ENCODE peak calls at places on chromosomes 3 and 15, in seven cellular contexts. One of them, this sample, is unnamed.
A peak's percentile ranks its signal among the peaks of the same experiment; 100 is the strongest.

GRCh38 chr15:59289574-59289973 is 82.9 kb downstream of the LDHAL6B start:
- DNase-seq in ovary: no peak
- DNase-seq in Peyer's patch: no peak
- DNase-seq in uterus: no peak
- DNase-seq in HCT116: no peak
- DNase-seq in GM12892: no peak
- DNase-seq in lower leg skin: no peak
- DNase-seq in this sample: no peak

GRCh38 chr3:72432271-72432670 is 416.0 kb downstream of the SHQ1 start:
- DNase-seq in ovary: no peak
- DNase-seq in Peyer's patch: no peak
- DNase-seq in uterus: no peak
- DNase-seq in HCT116: no peak
- DNase-seq in GM12892: no peak
- DNase-seq in lower leg skin: no peak
- DNase-seq in this sample: no peak

GRCh38 chr3:142782616-142783015 is 58.8 kb downstream of the TRPC1 start:
- DNase-seq in ovary: no peak
- DNase-seq in Peyer's patch: no peak
- DNase-seq in uterus: no peak
- DNase-seq in HCT116: no peak
- DNase-seq in GM12892: no peak
- DNase-seq in lower leg skin: no peak
- DNase-seq in this sample: no peak

GRCh38 chr3:182364323-182364722 is 429.0 kb upstream of the ATP11B start:
- DNase-seq in ovary: no peak
- DNase-seq in Peyer's patch: no peak
- DNase-seq in uterus: no peak
- DNase-seq in HCT116: peak; percentile 37
- DNase-seq in GM12892: no peak
- DNase-seq in lower leg skin: no peak
- DNase-seq in this sample: no peak

GRCh38 chr3:86787091-86787490 is 203.9 kb downstream of the VGLL3 start:
- DNase-seq in ovary: no peak
- DNase-seq in Peyer's patch: no peak
- DNase-seq in uterus: no peak
- DNase-seq in HCT116: no peak
- DNase-seq in GM12892: no peak
- DNase-seq in lower leg skin: no peak
- DNase-seq in this sample: no peak

GRCh38 chr3:160225181-160226025 is at the start of gene C3orf80:
- DNase-seq in ovary: peak; percentile 46
- DNase-seq in Peyer's patch: no peak
- DNase-seq in uterus: peak; percentile 53
- DNase-seq in HCT116: peak; percentile 21
- DNase-seq in GM12892: peak; percentile 42
- DNase-seq in lower leg skin: no peak
- DNase-seq in this sample: no peak

GRCh38 chr15:31300208-31300661 is 26.4 kb upstream of the KLF13 start:
- DNase-seq in ovary: peak; percentile 24
- DNase-seq in Peyer's patch: no peak
- DNase-seq in uterus: no peak
- DNase-seq in HCT116: no peak
- DNase-seq in GM12892: no peak
- DNase-seq in lower leg skin: peak; percentile 84
- DNase-seq in this sample: no peak

GRCh38 chr3:157501863-157502262 is 1.4 kb downstream of the VEPH1 start:
- DNase-seq in ovary: no peak
- DNase-seq in Peyer's patch: no peak
- DNase-seq in uterus: no peak
- DNase-seq in HCT116: no peak
- DNase-seq in GM12892: no peak
- DNase-seq in lower leg skin: no peak
- DNase-seq in this sample: no peak

GRCh38 chr15:62391565-62392262 is 226.6 kb upstream of the C2CD4B start:
- DNase-seq in ovary: peak; percentile 80
- DNase-seq in Peyer's patch: no peak
- DNase-seq in uterus: peak; percentile 58
- DNase-seq in HCT116: no peak
- DNase-seq in GM12892: peak; percentile 24
- DNase-seq in lower leg skin: peak; percentile 90
- DNase-seq in this sample: no peak

GRCh38 chr15:38593523-38593922 is 28.9 kb upstream of the RASGRP1 start:
- DNase-seq in ovary: no peak
- DNase-seq in Peyer's patch: no peak
- DNase-seq in uterus: no peak
- DNase-seq in HCT116: no peak
- DNase-seq in GM12892: no peak
- DNase-seq in lower leg skin: no peak
- DNase-seq in this sample: no peak

GRCh38 chr15:69610264-69610663 is 157.6 kb downstream of the RPLP1 start:
- DNase-seq in ovary: no peak
- DNase-seq in Peyer's patch: no peak
- DNase-seq in uterus: no peak
- DNase-seq in HCT116: no peak
- DNase-seq in GM12892: no peak
- DNase-seq in lower leg skin: no peak
- DNase-seq in this sample: no peak

GRCh38 chr15:25251700-25252390 is 187.0 kb downstream of the UBE3A start:
- DNase-seq in ovary: peak; percentile 25
- DNase-seq in Peyer's patch: no peak
- DNase-seq in uterus: no peak
- DNase-seq in HCT116: no peak
- DNase-seq in GM12892: peak; percentile 6
- DNase-seq in lower leg skin: peak; percentile 70
- DNase-seq in this sample: no peak

GRCh38 chr3:72798552-72799195 is 49.6 kb downstream of the SHQ1 start:
- DNase-seq in ovary: no peak
- DNase-seq in Peyer's patch: no peak
- DNase-seq in uterus: no peak
- DNase-seq in HCT116: no peak
- DNase-seq in GM12892: no peak
- DNase-seq in lower leg skin: no peak
- DNase-seq in this sample: no peak

GRCh38 chr15:78284758-78285157 is 14.7 kb downstream of the SKIC8 start:
- DNase-seq in ovary: no peak
- DNase-seq in Peyer's patch: no peak
- DNase-seq in uterus: no peak
- DNase-seq in HCT116: no peak
- DNase-seq in GM12892: no peak
- DNase-seq in lower leg skin: peak; percentile 32
- DNase-seq in this sample: no peak

GRCh38 chr3:124837730-124838186 is 49.4 kb downstream of the ITGB5 start:
- DNase-seq in ovary: no peak
- DNase-seq in Peyer's patch: no peak
- DNase-seq in uterus: peak; percentile 66
- DNase-seq in HCT116: peak; percentile 50
- DNase-seq in GM12892: no peak
- DNase-seq in lower leg skin: no peak
- DNase-seq in this sample: no peak

GRCh38 chr3:52238761-52239701 is at the start of gene TWF2:
- DNase-seq in ovary: peak; percentile 89
- DNase-seq in Peyer's patch: peak; percentile 77
- DNase-seq in uterus: peak; percentile 84
- DNase-seq in HCT116: peak; percentile 31
- DNase-seq in GM12892: peak; percentile 98
- DNase-seq in lower leg skin: peak; percentile 93
- DNase-seq in this sample: no peak

GRCh38 chr3:40653878-40654277 is 129.1 kb downstream of the ZNF621 start:
- DNase-seq in ovary: no peak
- DNase-seq in Peyer's patch: no peak
- DNase-seq in uterus: no peak
- DNase-seq in HCT116: no peak
- DNase-seq in GM12892: no peak
- DNase-seq in lower leg skin: no peak
- DNase-seq in this sample: no peak

GRCh38 chr3:40657623-40658022 is 132.9 kb downstream of the ZNF621 start:
- DNase-seq in ovary: no peak
- DNase-seq in Peyer's patch: no peak
- DNase-seq in uterus: no peak
- DNase-seq in HCT116: no peak
- DNase-seq in GM12892: no peak
- DNase-seq in lower leg skin: no peak
- DNase-seq in this sample: no peak

GRCh38 chr3:40661285-40661684 is 136.5 kb downstream of the ZNF621 start:
- DNase-seq in ovary: no peak
- DNase-seq in Peyer's patch: no peak
- DNase-seq in uterus: no peak
- DNase-seq in HCT116: no peak
- DNase-seq in GM12892: no peak
- DNase-seq in lower leg skin: no peak
- DNase-seq in this sample: no peak

GRCh38 chr3:40660554-40660953 is 135.8 kb downstream of the ZNF621 start:
- DNase-seq in ovary: no peak
- DNase-seq in Peyer's patch: no peak
- DNase-seq in uterus: no peak
- DNase-seq in HCT116: no peak
- DNase-seq in GM12892: no peak
- DNase-seq in lower leg skin: no peak
- DNase-seq in this sample: no peak

GRCh38 chr3:40658305-40658704 is 133.5 kb downstream of the ZNF621 start:
- DNase-seq in ovary: no peak
- DNase-seq in Peyer's patch: no peak
- DNase-seq in uterus: no peak
- DNase-seq in HCT116: no peak
- DNase-seq in GM12892: no peak
- DNase-seq in lower leg skin: no peak
- DNase-seq in this sample: no peak
- TF ChIP-seq POLR2A in ovary: no peak
- TF ChIP-seq POLR2A in Peyer's patch: no peak
- TF ChIP-seq POLR2A in uterus: no peak
- TF ChIP-seq POLR2A in HCT116: no peak
- TF ChIP-seq POLR2A in GM12892: no peak
- TF ChIP-seq POLR2A in lower leg skin: no peak
- TF ChIP-seq POLR2A in this sample: no peak

DNA sequence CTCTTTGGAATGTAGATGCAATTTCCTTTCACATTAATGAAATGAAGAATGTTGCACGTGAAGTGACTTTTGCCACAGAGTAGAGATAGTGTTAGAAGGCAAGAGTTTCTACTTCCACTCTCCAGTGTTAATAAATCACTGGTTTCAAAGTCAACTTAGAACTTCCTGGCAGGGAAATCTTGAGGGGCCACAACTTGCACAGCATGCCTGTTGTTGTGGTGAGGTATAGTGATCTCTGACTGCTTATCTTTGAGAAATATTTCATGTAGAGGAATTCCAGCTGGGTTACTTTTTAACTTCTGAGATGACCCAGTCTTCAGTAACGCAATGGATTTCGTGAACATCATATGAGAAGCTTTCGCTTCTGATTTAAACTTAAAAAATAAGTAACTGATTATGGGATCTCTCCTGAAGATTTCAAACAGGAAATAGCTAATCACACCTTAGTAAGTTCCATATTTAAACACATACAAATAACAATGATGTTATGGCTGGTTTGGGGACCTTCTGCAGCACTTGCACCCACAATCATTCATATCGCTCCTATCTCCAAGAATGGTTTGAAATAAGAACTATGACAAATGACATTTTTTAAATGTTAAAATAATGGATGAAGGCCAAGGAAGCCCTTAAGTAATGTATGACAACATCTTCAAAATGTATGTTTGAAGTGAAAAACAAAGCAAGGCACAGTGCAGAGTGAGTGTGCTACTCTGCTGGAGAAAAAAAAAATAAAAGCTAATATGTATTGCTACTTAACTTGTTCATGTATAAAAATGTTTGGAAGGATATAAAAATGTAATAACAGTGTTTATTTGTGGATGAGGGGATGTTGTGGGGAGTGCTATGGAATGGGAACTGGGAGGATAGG is 726.5 kb upstream of the NECTIN3 start:
- DNase-seq in ovary: no peak
- DNase-seq in Peyer's patch: no peak
- DNase-seq in uterus: no peak
- DNase-seq in HCT116: no peak
- DNase-seq in GM12892: no peak
- DNase-seq in lower leg skin: no peak
- DNase-seq in this sample: no peak
- TF ChIP-seq POLR2A in ovary: no peak
- TF ChIP-seq POLR2A in Peyer's patch: no peak
- TF ChIP-seq POLR2A in uterus: no peak
- TF ChIP-seq POLR2A in HCT116: no peak
- TF ChIP-seq POLR2A in GM12892: no peak
- TF ChIP-seq POLR2A in lower leg skin: no peak
- TF ChIP-seq POLR2A in this sample: no peak

DNA sequence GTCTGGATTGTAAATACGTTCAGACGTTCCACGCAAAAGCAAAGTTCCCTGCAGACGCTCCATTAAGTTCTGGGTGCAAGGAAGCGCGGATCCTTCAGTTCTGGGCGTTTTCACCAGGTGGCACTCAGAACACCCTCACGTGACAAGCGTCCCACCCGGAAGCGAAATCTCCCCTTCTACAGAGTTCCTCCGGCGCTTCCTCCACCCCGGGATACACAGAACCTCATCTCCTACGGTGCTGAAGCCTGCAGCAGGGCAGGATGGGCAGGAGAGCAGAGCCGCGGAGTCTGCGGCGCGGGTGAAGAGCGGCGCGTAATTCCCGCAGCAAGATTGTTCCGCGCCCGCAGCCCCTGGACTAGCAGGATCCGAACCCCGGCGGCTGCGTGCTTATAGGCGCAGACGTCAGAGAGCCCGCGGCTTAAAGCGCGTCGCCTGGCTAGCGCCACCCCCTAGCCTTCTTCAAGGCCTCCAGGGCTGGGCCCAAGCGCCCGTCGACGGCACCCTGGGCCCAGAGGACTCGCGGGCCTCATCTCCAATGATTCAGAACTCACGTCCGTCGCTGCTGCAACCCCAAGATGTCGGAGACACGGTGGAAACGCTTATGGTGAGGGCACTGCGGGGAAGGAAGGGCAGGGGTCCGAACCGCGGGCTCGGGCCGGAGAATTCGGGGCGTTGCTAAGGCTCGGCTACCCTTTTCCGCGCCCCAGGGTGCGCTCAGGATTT is at the start of gene SLC25A38:
- DNase-seq in ovary: peak; percentile 82
- DNase-seq in Peyer's patch: peak; percentile 93
- DNase-seq in uterus: peak; percentile 76
- DNase-seq in HCT116: peak; percentile 83
- DNase-seq in GM12892: peak; percentile 70
- DNase-seq in lower leg skin: peak; percentile 94
- DNase-seq in this sample: no peak
- TF ChIP-seq POLR2A in ovary: peak; percentile 66
- TF ChIP-seq POLR2A in Peyer's patch: peak; percentile 47
- TF ChIP-seq POLR2A in uterus: no peak
- TF ChIP-seq POLR2A in HCT116: peak; percentile 30
- TF ChIP-seq POLR2A in GM12892: peak; percentile 70
- TF ChIP-seq POLR2A in lower leg skin: no peak
- TF ChIP-seq POLR2A in this sample: peak; percentile 71

DNA sequence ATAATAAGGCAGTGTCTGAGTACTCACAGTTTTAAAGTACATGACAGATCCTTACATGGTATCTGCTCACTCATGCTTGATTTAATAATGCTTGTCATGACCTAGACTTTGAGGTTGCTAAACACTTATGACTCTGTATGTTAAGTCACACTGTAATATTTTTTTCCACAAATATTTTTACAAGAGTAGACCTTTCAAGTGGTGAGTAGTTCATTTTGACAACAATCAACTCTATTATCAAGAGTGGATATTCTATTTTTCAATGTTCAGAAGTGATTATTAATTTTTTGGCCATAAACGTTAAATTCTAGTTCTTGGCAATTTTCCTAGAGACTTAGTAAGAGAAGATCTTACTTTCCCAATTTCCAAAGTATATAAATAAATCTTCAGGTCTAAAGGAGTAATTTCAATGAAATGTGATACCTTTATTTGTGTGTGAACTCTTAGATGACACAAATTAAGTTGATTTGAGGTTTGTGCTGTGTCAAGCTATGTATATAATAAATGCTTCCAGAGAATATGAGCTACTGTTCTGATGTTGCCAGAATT is 104.5 kb downstream of the NLGN1 start:
- DNase-seq in ovary: no peak
- DNase-seq in Peyer's patch: no peak
- DNase-seq in uterus: no peak
- DNase-seq in HCT116: no peak
- DNase-seq in GM12892: no peak
- DNase-seq in lower leg skin: no peak
- DNase-seq in this sample: no peak
- TF ChIP-seq POLR2A in ovary: no peak
- TF ChIP-seq POLR2A in Peyer's patch: no peak
- TF ChIP-seq POLR2A in uterus: no peak
- TF ChIP-seq POLR2A in HCT116: no peak
- TF ChIP-seq POLR2A in GM12892: no peak
- TF ChIP-seq POLR2A in lower leg skin: no peak
- TF ChIP-seq POLR2A in this sample: no peak